ENCODE peak calls at places on chromosomes 12 and 14, in seven cellular contexts. W is neuronal stem cell, R is trophoblast cell, A is IMR-90, Z is mesendoderm, C is H9, K is H1. M is an unnamed sample.

GRCh38 chr12:107356266-107356936 is 263.1 kb upstream of the CRY1 start:
- DNase-seq in W (no peak), R (no peak), A (peak; percentile 91), Z (no peak), C (no peak), K (no peak), M (peak; percentile 29)

GRCh38 chr14:61720302-61720677 is 25.0 kb downstream of the HIF1A start:
- DNase-seq in W (no peak), R (peak; percentile 69), A (no peak), Z (no peak), C (no peak), K (no peak), M (peak; percentile 49)

GRCh38 chr14:92633724-92634123 is 114.7 kb downstream of the LGMN start:
- DNase-seq in W (no peak), R (no peak), A (peak; percentile 78), Z (no peak), C (no peak), K (no peak), M (peak; percentile 60)

GRCh38 chr12:2372178-2372577 is 319.4 kb downstream of the CACNA1C start:
- DNase-seq in W (no peak), R (no peak), A (no peak), Z (peak; percentile 23), C (no peak), K (no peak), M (no peak)

GRCh38 chr12:128387811-128388422 is 120.9 kb downstream of the TMEM132C start:
- DNase-seq in W (peak; percentile 59), R (peak; percentile 5), A (no peak), Z (peak; percentile 65), C (peak; percentile 92), K (peak; percentile 60), M (no peak)

GRCh38 chr12:12717586-12718381 is 616 bp downstream of the CDKN1B start:
- DNase-seq in W (no peak), R (peak; percentile 30), A (no peak), Z (peak; percentile 55), C (peak; percentile 53), K (no peak), M (peak; percentile 41)

GRCh38 chr12:39412210-39412609 is 30.7 kb downstream of the KIF21A start:
- DNase-seq in W (no peak), R (no peak), A (no peak), Z (no peak), C (peak; percentile 76), K (peak; percentile 29), M (no peak)

GRCh38 chr12:94101902-94102660 is 46.3 kb upstream of the PLXNC1 start:
- DNase-seq in W (peak; percentile 85), R (peak; percentile 97), A (peak; percentile 82), Z (peak; percentile 91), C (peak; percentile 92), K (peak; percentile 82), M (peak; percentile 84)

GRCh38 chr12:94172031-94172430 is 23.7 kb downstream of the PLXNC1 start:
- DNase-seq in W (no peak), R (peak; percentile 27), A (peak; percentile 46), Z (peak; percentile 59), C (no peak), K (no peak), M (peak; percentile 87)

GRCh38 chr14:55979096-55979495 is 139.1 kb upstream of the PELI2 start:
- DNase-seq in W (no peak), R (no peak), A (no peak), Z (no peak), C (no peak), K (no peak), M (no peak)

GRCh38 chr12:113884392-113884791 is 81.7 kb downstream of the RBM19 start:
- DNase-seq in W (no peak), R (no peak), A (no peak), Z (no peak), C (no peak), K (no peak), M (no peak)

GRCh38 chr12:113880993-113881392 is 85.1 kb downstream of the RBM19 start:
- DNase-seq in W (no peak), R (no peak), A (no peak), Z (no peak), C (no peak), K (no peak), M (no peak)

GRCh38 chr12:113881588-113881987 is 84.5 kb downstream of the RBM19 start:
- DNase-seq in W (no peak), R (no peak), A (no peak), Z (no peak), C (no peak), K (no peak), M (no peak)

GRCh38 chr12:113880337-113880736 is 85.8 kb downstream of the RBM19 start:
- DNase-seq in W (no peak), R (no peak), A (no peak), Z (no peak), C (no peak), K (no peak), M (no peak)

GRCh38 chr12:113882690-113883089 is 83.4 kb downstream of the RBM19 start:
- DNase-seq in W (no peak), R (no peak), A (no peak), Z (no peak), C (no peak), K (no peak), M (no peak)
- H2BK120ac ChIP-seq in W (no peak overlapping the region), R (no peak overlapping the region), A (no peak overlapping the region), Z (no peak overlapping the region), C (no peak overlapping the region), K (no peak overlapping the region), M (no peak overlapping the region)

GRCh38 chr12:54273981-54274380 is 5.9 kb downstream of the CBX5 start:
- DNase-seq in W (no peak), R (no peak), A (no peak), Z (no peak), C (no peak), K (no peak), M (no peak)
- H3K4me1 ChIP-seq in W (peaks cover 5% of the 10 kb centered on the region), R (no peaks in the 10 kb centered on the region), A (peaks cover 3% of the 10 kb centered on the region), Z (peaks cover 3% of the 10 kb centered on the region), C (no peaks in the 10 kb centered on the region), K (peaks cover 4% of the 10 kb centered on the region), M (peaks cover 3% of the 10 kb centered on the region)

GRCh38 chr14:85079842-85080741 is 449.9 kb upstream of the FLRT2 start:
- DNase-seq in W (no peak), R (no peak), A (no peak), Z (peak; percentile 26), C (no peak), K (no peak), M (no peak)
- H2BK120ac ChIP-seq in W (no peak overlapping the region), R (no peak overlapping the region), A (no peak overlapping the region), Z (no peak overlapping the region), C (no peak overlapping the region), K (no peak overlapping the region), M (no peak overlapping the region)

GRCh38 chr14:104096751-104097700 is 11.5 kb downstream of the ASPG start:
- DNase-seq in W (no peak), R (no peak), A (no peak), Z (no peak), C (peak; percentile 59), K (no peak), M (no peak)
- H3K4me1 ChIP-seq in W (peaks cover 5% of the 10 kb centered on the region), R (no peaks in the 10 kb centered on the region), A (no peaks in the 10 kb centered on the region), Z (no peaks in the 10 kb centered on the region), C (no peaks in the 10 kb centered on the region), K (peaks cover 7% of the 10 kb centered on the region), M (peaks cover 3% of the 10 kb centered on the region)

GRCh38 chr14:103280278-103280917 is 53.6 kb upstream of the EIF5 start:
- DNase-seq in W (no peak), R (peak; percentile 69), A (no peak), Z (no peak), C (no peak), K (no peak), M (no peak)
- H2BK120ac ChIP-seq in W (no peak overlapping the region), R (no peak overlapping the region), A (no peak overlapping the region), Z (no peak overlapping the region), C (no peak overlapping the region), K (no peak overlapping the region), M (no peak overlapping the region)

GRCh38 chr12:124792961-124793441 is 70.7 kb downstream of the SCARB1 start:
- DNase-seq in W (no peak), R (peak; percentile 79), A (peak; percentile 35), Z (no peak), C (no peak), K (no peak), M (no peak)
- H3K4me1 ChIP-seq in W (peaks cover 16% of the 10 kb centered on the region), R (no peaks in the 10 kb centered on the region), A (peaks cover 1% of the 10 kb centered on the region), Z (no peaks in the 10 kb centered on the region), C (peaks cover 8% of the 10 kb centered on the region), K (peaks cover 4% of the 10 kb centered on the region), M (peaks cover 7% of the 10 kb centered on the region)

M was measured in mesenchymal stem cell.